ENCODE peak calls at places on chromosomes 6 and 20, in eight cellular contexts. One of them, this sample, is unnamed.

GRCh38 chr6:44047801-44048200 is 79.5 kb downstream of the MRPL14 start:
- DNase-seq in brain microvascular endothelial cell: no peak
- DNase-seq in immature natural killer cell: no peak
- DNase-seq in endothelial cell of umbilical vein: no peak
- DNase-seq in H7: no peak
- DNase-seq in GM10248: no peak
- DNase-seq in C1 segment of cervical spinal cord: no peak
- DNase-seq in CD4-positive, alpha-beta memory T cell: no peak
- DNase-seq in this sample: no peak

GRCh38 chr20:21808863-21809664 is 103.6 kb downstream of the PAX1 start:
- DNase-seq in brain microvascular endothelial cell: no peak
- DNase-seq in immature natural killer cell: no peak
- DNase-seq in endothelial cell of umbilical vein: no peak
- DNase-seq in H7: peak
- DNase-seq in GM10248: peak
- DNase-seq in C1 segment of cervical spinal cord: peak
- DNase-seq in CD4-positive, alpha-beta memory T cell: no peak
- DNase-seq in this sample: no peak

GRCh38 chr6:20805027-20805426 is 270.8 kb downstream of the CDKAL1 start:
- DNase-seq in brain microvascular endothelial cell: no peak
- DNase-seq in immature natural killer cell: no peak
- DNase-seq in endothelial cell of umbilical vein: no peak
- DNase-seq in H7: no peak
- DNase-seq in GM10248: no peak
- DNase-seq in C1 segment of cervical spinal cord: no peak
- DNase-seq in CD4-positive, alpha-beta memory T cell: no peak
- DNase-seq in this sample: no peak

GRCh38 chr6:88477411-88477810 is 311.3 kb upstream of the CNR1 start:
- DNase-seq in brain microvascular endothelial cell: no peak
- DNase-seq in immature natural killer cell: no peak
- DNase-seq in endothelial cell of umbilical vein: no peak
- DNase-seq in H7: no peak
- DNase-seq in GM10248: no peak
- DNase-seq in C1 segment of cervical spinal cord: no peak
- DNase-seq in CD4-positive, alpha-beta memory T cell: no peak
- DNase-seq in this sample: no peak

GRCh38 chr20:39674842-39675241 is 712.7 kb downstream of the DHX35 start:
- DNase-seq in brain microvascular endothelial cell: no peak
- DNase-seq in immature natural killer cell: no peak
- DNase-seq in endothelial cell of umbilical vein: no peak
- DNase-seq in H7: no peak
- DNase-seq in GM10248: no peak
- DNase-seq in C1 segment of cervical spinal cord: no peak
- DNase-seq in CD4-positive, alpha-beta memory T cell: no peak
- DNase-seq in this sample: no peak

GRCh38 chr6:122302077-122302476 is 97.4 kb upstream of the HSF2 start:
- DNase-seq in brain microvascular endothelial cell: no peak
- DNase-seq in immature natural killer cell: no peak
- DNase-seq in endothelial cell of umbilical vein: no peak
- DNase-seq in H7: no peak
- DNase-seq in GM10248: no peak
- DNase-seq in C1 segment of cervical spinal cord: no peak
- DNase-seq in CD4-positive, alpha-beta memory T cell: no peak
- DNase-seq in this sample: no peak

GRCh38 chr20:48143435-48144081 is 358.3 kb upstream of the SULF2 start:
- DNase-seq in brain microvascular endothelial cell: no peak
- DNase-seq in immature natural killer cell: no peak
- DNase-seq in endothelial cell of umbilical vein: no peak
- DNase-seq in H7: no peak
- DNase-seq in GM10248: no peak
- DNase-seq in C1 segment of cervical spinal cord: no peak
- DNase-seq in CD4-positive, alpha-beta memory T cell: no peak
- DNase-seq in this sample: no peak

GRCh38 chr6:126657556-126658129 is 317.7 kb downstream of the CENPW start:
- DNase-seq in brain microvascular endothelial cell: peak
- DNase-seq in immature natural killer cell: no peak
- DNase-seq in endothelial cell of umbilical vein: peak
- DNase-seq in H7: peak
- DNase-seq in GM10248: no peak
- DNase-seq in C1 segment of cervical spinal cord: no peak
- DNase-seq in CD4-positive, alpha-beta memory T cell: no peak
- DNase-seq in this sample: peak

GRCh38 chr20:62186887-62187866 is 4.3 kb downstream of the MTG2 start:
- DNase-seq in brain microvascular endothelial cell: no peak
- DNase-seq in immature natural killer cell: no peak
- DNase-seq in endothelial cell of umbilical vein: peak
- DNase-seq in H7: no peak
- DNase-seq in GM10248: no peak
- DNase-seq in C1 segment of cervical spinal cord: no peak
- DNase-seq in CD4-positive, alpha-beta memory T cell: no peak
- DNase-seq in this sample: no peak

GRCh38 chr6:63882208-63882607 is 246.6 kb downstream of the PHF3 start:
- DNase-seq in brain microvascular endothelial cell: no peak
- DNase-seq in immature natural killer cell: no peak
- DNase-seq in endothelial cell of umbilical vein: no peak
- DNase-seq in H7: peak
- DNase-seq in GM10248: no peak
- DNase-seq in C1 segment of cervical spinal cord: no peak
- DNase-seq in CD4-positive, alpha-beta memory T cell: no peak
- DNase-seq in this sample: no peak

GRCh38 chr6:56864171-56864616 is 90.7 kb upstream of the BEND6 start:
- DNase-seq in brain microvascular endothelial cell: no peak
- DNase-seq in immature natural killer cell: no peak
- DNase-seq in endothelial cell of umbilical vein: peak
- DNase-seq in H7: no peak
- DNase-seq in GM10248: no peak
- DNase-seq in C1 segment of cervical spinal cord: no peak
- DNase-seq in CD4-positive, alpha-beta memory T cell: no peak
- DNase-seq in this sample: no peak

GRCh38 chr6:89950879-89951391 is 56.7 kb downstream of the GJA10 start:
- DNase-seq in brain microvascular endothelial cell: no peak
- DNase-seq in immature natural killer cell: no peak
- DNase-seq in endothelial cell of umbilical vein: no peak
- DNase-seq in H7: no peak
- DNase-seq in GM10248: no peak
- DNase-seq in C1 segment of cervical spinal cord: no peak
- DNase-seq in CD4-positive, alpha-beta memory T cell: no peak
- DNase-seq in this sample: no peak

GRCh38 chr20:50491926-50492634 is 18.1 kb upstream of the PTPN1 start:
- DNase-seq in brain microvascular endothelial cell: no peak
- DNase-seq in immature natural killer cell: no peak
- DNase-seq in endothelial cell of umbilical vein: no peak
- DNase-seq in H7: no peak
- DNase-seq in GM10248: no peak
- DNase-seq in C1 segment of cervical spinal cord: no peak
- DNase-seq in CD4-positive, alpha-beta memory T cell: no peak
- DNase-seq in this sample: no peak

GRCh38 chr6:158808918-158809678 is 10.1 kb downstream of the EZR start:
- DNase-seq in brain microvascular endothelial cell: no peak
- DNase-seq in immature natural killer cell: no peak
- DNase-seq in endothelial cell of umbilical vein: no peak
- DNase-seq in H7: no peak
- DNase-seq in GM10248: peak
- DNase-seq in C1 segment of cervical spinal cord: no peak
- DNase-seq in CD4-positive, alpha-beta memory T cell: peak
- DNase-seq in this sample: no peak

GRCh38 chr6:39684790-39685485 is 40.3 kb downstream of the KIF6 start:
- DNase-seq in brain microvascular endothelial cell: no peak
- DNase-seq in immature natural killer cell: no peak
- DNase-seq in endothelial cell of umbilical vein: no peak
- DNase-seq in H7: no peak
- DNase-seq in GM10248: no peak
- DNase-seq in C1 segment of cervical spinal cord: no peak
- DNase-seq in CD4-positive, alpha-beta memory T cell: no peak
- DNase-seq in this sample: no peak

GRCh38 chr6:108760158-108761050 is 87.8 kb upstream of the ARMC2 start:
- DNase-seq in brain microvascular endothelial cell: peak
- DNase-seq in immature natural killer cell: no peak
- DNase-seq in endothelial cell of umbilical vein: no peak
- DNase-seq in H7: no peak
- DNase-seq in GM10248: no peak
- DNase-seq in C1 segment of cervical spinal cord: no peak
- DNase-seq in CD4-positive, alpha-beta memory T cell: no peak
- DNase-seq in this sample: no peak

GRCh38 chr6:159062564-159062945 is 17.8 kb upstream of the TAGAP start:
- DNase-seq in brain microvascular endothelial cell: no peak
- DNase-seq in immature natural killer cell: peak
- DNase-seq in endothelial cell of umbilical vein: no peak
- DNase-seq in H7: no peak
- DNase-seq in GM10248: peak
- DNase-seq in C1 segment of cervical spinal cord: no peak
- DNase-seq in CD4-positive, alpha-beta memory T cell: peak
- DNase-seq in this sample: no peak

GRCh38 chr6:21726676-21727075 is 133.1 kb downstream of the SOX4 start:
- DNase-seq in brain microvascular endothelial cell: no peak
- DNase-seq in immature natural killer cell: no peak
- DNase-seq in endothelial cell of umbilical vein: peak
- DNase-seq in H7: no peak
- DNase-seq in GM10248: no peak
- DNase-seq in C1 segment of cervical spinal cord: no peak
- DNase-seq in CD4-positive, alpha-beta memory T cell: no peak
- DNase-seq in this sample: no peak

GRCh38 chr20:29876911-29877285 is 1380.6 kb upstream of the DEFB115 start:
- DNase-seq in brain microvascular endothelial cell: no peak
- DNase-seq in immature natural killer cell: no peak
- DNase-seq in endothelial cell of umbilical vein: no peak
- DNase-seq in H7: peak
- DNase-seq in GM10248: no peak
- DNase-seq in C1 segment of cervical spinal cord: no peak
- DNase-seq in CD4-positive, alpha-beta memory T cell: no peak
- DNase-seq in this sample: no peak

GRCh38 chr6:23611776-23612381 is 514.1 kb upstream of the NRSN1 start:
- DNase-seq in brain microvascular endothelial cell: no peak
- DNase-seq in immature natural killer cell: no peak
- DNase-seq in endothelial cell of umbilical vein: no peak
- DNase-seq in H7: peak
- DNase-seq in GM10248: no peak
- DNase-seq in C1 segment of cervical spinal cord: no peak
- DNase-seq in CD4-positive, alpha-beta memory T cell: no peak
- DNase-seq in this sample: no peak

GRCh38 chr6:1602356-1602713 is 7.4 kb upstream of the FOXC1 start:
- DNase-seq in brain microvascular endothelial cell: no peak
- DNase-seq in immature natural killer cell: no peak
- DNase-seq in endothelial cell of umbilical vein: no peak
- DNase-seq in H7: no peak
- DNase-seq in GM10248: no peak
- DNase-seq in C1 segment of cervical spinal cord: no peak
- DNase-seq in CD4-positive, alpha-beta memory T cell: no peak
- DNase-seq in this sample: no peak

GRCh38 chr6:35747877-35748276 is 11.0 kb downstream of the ARMC12 start:
- DNase-seq in brain microvascular endothelial cell: no peak
- DNase-seq in immature natural killer cell: no peak
- DNase-seq in endothelial cell of umbilical vein: no peak
- DNase-seq in H7: no peak
- DNase-seq in GM10248: no peak
- DNase-seq in C1 segment of cervical spinal cord: no peak
- DNase-seq in CD4-positive, alpha-beta memory T cell: no peak
- DNase-seq in this sample: no peak

GRCh38 chr6:43221046-43221773 is 8.1 kb downstream of the DNPH1 start:
- DNase-seq in brain microvascular endothelial cell: no peak
- DNase-seq in immature natural killer cell: no peak
- DNase-seq in endothelial cell of umbilical vein: no peak
- DNase-seq in H7: peak
- DNase-seq in GM10248: no peak
- DNase-seq in C1 segment of cervical spinal cord: no peak
- DNase-seq in CD4-positive, alpha-beta memory T cell: no peak
- DNase-seq in this sample: no peak

GRCh38 chr6:47242483-47243386 is 67.0 kb downstream of the TNFRSF21 start:
- DNase-seq in brain microvascular endothelial cell: peak
- DNase-seq in immature natural killer cell: peak
- DNase-seq in endothelial cell of umbilical vein: peak
- DNase-seq in H7: peak
- DNase-seq in GM10248: peak
- DNase-seq in C1 segment of cervical spinal cord: peak
- DNase-seq in CD4-positive, alpha-beta memory T cell: peak
- DNase-seq in this sample: no peak